ENCODE peak calls at places on chromosomes 5 and 9, in seven cellular contexts. C is posterior cingulate gyrus; Q is HFF-Myc; I is NCI-H1930; O is cardiac septum; B is naive thymus-derived CD8-positive, alpha-beta T cell; G is AG09309. P is an unnamed sample.
A peak's percentile ranks its signal among the peaks of the same experiment; 100 is the strongest.

GRCh38 chr5:31630931-31631330 is 8.0 kb upstream of the PDZD2 start:
- DNase-seq in C (no peak), Q (no peak), I (no peak), O (peak; percentile 85), B (no peak), G (no peak), P (no peak)

GRCh38 chr5:100004969-100005368 is 530.2 kb upstream of the FAM174A start:
- DNase-seq in C (no peak), Q (no peak), I (no peak), O (no peak), B (no peak), G (no peak), P (no peak)

GRCh38 chr5:176740131-176740701 is 70.1 kb upstream of the UNC5A start:
- DNase-seq in C (peak; percentile 54), Q (no peak), I (no peak), O (no peak), B (no peak), G (no peak), P (no peak)

GRCh38 chr5:142837274-142837673 is 67.1 kb downstream of the ARHGAP26 start:
- DNase-seq in C (no peak), Q (no peak), I (no peak), O (no peak), B (no peak), G (no peak), P (no peak)

GRCh38 chr5:67053229-67053628 is 143.4 kb downstream of the CD180 start:
- DNase-seq in C (no peak), Q (no peak), I (no peak), O (no peak), B (no peak), G (no peak), P (no peak)

GRCh38 chr5:1799110-1799601 is 481 bp downstream of the MRPL36 start:
- DNase-seq in C (no peak), Q (no peak), I (no peak), O (no peak), B (peak; percentile 33), G (no peak), P (no peak)

GRCh38 chr9:121671612-121672155 is 20.2 kb downstream of the DAB2IP start:
- DNase-seq in C (no peak), Q (no peak), I (no peak), O (no peak), B (no peak), G (peak; percentile 21), P (no peak)

GRCh38 chr9:134992755-134993124 is 75.0 kb upstream of the FCN1 start:
- DNase-seq in C (peak; percentile 85), Q (no peak), I (no peak), O (peak; percentile 71), B (no peak), G (no peak), P (no peak)

GRCh38 chr9:90641868-90642558 is 611 bp downstream of the DIRAS2 start:
- DNase-seq in C (peak; percentile 86), Q (no peak), I (no peak), O (no peak), B (no peak), G (no peak), P (no peak)

GRCh38 chr5:142720561-142721275 is 34.8 kb upstream of the FGF1 start:
- DNase-seq in C (peak; percentile 90), Q (no peak), I (peak; percentile 6), O (no peak), B (no peak), G (no peak), P (no peak)

GRCh38 chr5:39500656-39501295 is 76.0 kb upstream of the DAB2 start:
- DNase-seq in C (no peak), Q (no peak), I (no peak), O (no peak), B (no peak), G (no peak), P (no peak)

GRCh38 chr5:109721741-109722140 is 32.0 kb downstream of the MAN2A1 start:
- DNase-seq in C (no peak), Q (no peak), I (no peak), O (no peak), B (no peak), G (no peak), P (no peak)

GRCh38 chr5:154967419-154968024 is 26.6 kb downstream of the MRPL22 start:
- DNase-seq in C (no peak), Q (no peak), I (no peak), O (no peak), B (no peak), G (no peak), P (no peak)

P was measured in B cell.